ENCODE peak calls at places on chromosomes 16 and 17, in four cellular contexts. R is colonic mucosa, V is HCT116, G is MM.1S. E is an unnamed sample.

GRCh38 chr16:49876716-49877129 is 20.8 kb upstream of the ZNF423 start:
- DNase-seq in V (no peak), R (peak; percentile 89), G (peak; percentile 42), E (peak; percentile 87)

GRCh38 chr17:41810659-41811548 is 845 bp downstream of the P3H4 start:
- DNase-seq in G (no peak), V (no peak), R (no peak), E (peak; percentile 80)

GRCh38 chr16:82152641-82153094 is 17.4 kb downstream of the MPHOSPH6 start:
- DNase-seq in V (no peak), G (no peak), R (peak; percentile 57), E (no peak)

GRCh38 chr17:79337053-79337452 is 262.4 kb downstream of the ENGASE start:
- DNase-seq in V (no peak), R (no peak), G (no peak), E (no peak)

GRCh38 chr16:57536306-57537193 is at the start of gene CCDC102A:
- DNase-seq in R (peak; percentile 42), V (no peak), G (peak; percentile 20), E (peak; percentile 87)

GRCh38 chr16:47970291-47970931 is 185.4 kb downstream of the ABCC12 start:
- DNase-seq in R (no peak), V (no peak), G (no peak), E (no peak)

GRCh38 chr16:74592847-74593246 is 14.1 kb downstream of the GLG1 start:
- DNase-seq in G (no peak), V (no peak), R (no peak), E (no peak)

GRCh38 chr17:73999246-73999645 is 204.2 kb upstream of the RPL38 start:
- DNase-seq in G (no peak), V (no peak), R (no peak), E (no peak)

GRCh38 chr17:21196126-21196525 is 17.8 kb downstream of the TMEM11 start:
- DNase-seq in V (no peak), G (no peak), R (no peak), E (no peak)

GRCh38 chr16:1379054-1379862 is 27.5 kb downstream of the GNPTG start:
- DNase-seq in G (peak; percentile 73), V (no peak), R (peak; percentile 77), E (peak; percentile 97)

GRCh38 chr17:44102845-44103622 is 20.4 kb downstream of the HDAC5 start:
- DNase-seq in R (no peak), V (no peak), G (no peak), E (no peak)

GRCh38 chr16:78048319-78048718 is 26.0 kb downstream of the CLEC3A start:
- DNase-seq in V (no peak), G (no peak), R (no peak), E (no peak)

GRCh38 chr16:6157806-6158205 is 1060.2 kb upstream of the EEF2KMT start:
- DNase-seq in G (no peak), R (no peak), V (no peak), E (no peak)

GRCh38 chr17:65011047-65011446 is 45.5 kb downstream of the GNA13 start:
- DNase-seq in V (no peak), R (no peak), G (no peak), E (no peak)

GRCh38 chr17:66351053-66351452 is 48.6 kb downstream of the PRKCA start:
- DNase-seq in G (no peak), R (peak; percentile 83), V (no peak), E (peak; percentile 90)

DNA sequence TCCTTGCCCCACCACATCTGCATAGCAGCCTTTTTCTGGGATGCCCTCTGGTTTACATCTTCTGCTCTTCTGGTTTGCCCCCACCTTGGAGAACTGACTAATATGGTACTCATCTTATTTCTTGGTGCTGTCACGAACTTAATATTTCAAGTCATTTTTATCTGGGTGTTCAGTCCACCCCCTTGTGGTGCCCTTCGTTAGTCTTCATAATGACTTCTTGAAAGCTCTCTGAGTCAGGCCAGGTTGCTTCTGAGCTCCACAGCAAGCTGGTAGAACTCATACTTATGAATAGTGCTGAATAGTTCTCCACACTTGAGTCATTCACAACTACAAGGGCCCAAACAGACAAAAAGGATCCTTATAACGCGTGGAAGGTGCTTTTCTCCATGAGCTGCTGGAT is 35.8 kb upstream of the TEKT3 start:
- DNase-seq in V (no peak), G (no peak), R (no peak), E (no peak)
- TF ChIP-seq CTCF in V (no peak), G (no peak), R (no peak), E (no peak)

GRCh38 chr16:22937169-22937568 is 123.2 kb downstream of the HS3ST2 start:
- DNase-seq in V (no peak), R (no peak), G (no peak), E (no peak)
- H3K4me3 ChIP-seq in V (no peak overlapping the region), R (no peak overlapping the region), G (no peak overlapping the region), E (no peak overlapping the region)

GRCh38 chr17:8015236-8015956 is 13.0 kb downstream of the GUCY2D start:
- DNase-seq in V (no peak), G (no peak), R (no peak), E (no peak)
- H3K9ac ChIP-seq in V (no peak overlapping the region), G (no peak overlapping the region), R (no peak overlapping the region), E (no peak overlapping the region)

GRCh38 chr16:65991149-65991701 is 375.3 kb upstream of the CDH5 start:
- DNase-seq in V (no peak), G (no peak), R (no peak), E (no peak)
- TF ChIP-seq CTCF in V (no peak), G (no peak), R (no peak), E (no peak)

GRCh38 chr17:998111-998510 is 1.2 kb downstream of the TIMM22 start:
- DNase-seq in R (no peak), V (no peak), G (no peak), E (peak; percentile 7)
- H3K4me3 ChIP-seq in R (no peak overlapping the region), V (peak overlapping the region; percentile 100), G (peak overlapping the region; percentile 99), E (peak overlapping the region; percentile 97)

GRCh38 chr17:42922335-42922734 is 21.7 kb downstream of the G6PC1 start:
- DNase-seq in R (no peak), V (no peak), G (no peak), E (no peak)
- H3K9ac ChIP-seq in R (no peak overlapping the region), V (no peak overlapping the region), G (no peak overlapping the region), E (no peak overlapping the region)